ENCODE peak calls at places on chromosome 1, in six cellular contexts. J is MM.1S, V is DND-41, G is HFF-Myc, F is mucosa of descending colon, O is fibroblast of lung. W is an unnamed sample.

GRCh38 chr1:173302366-173302765 is 95.2 kb upstream of the TNFSF4 start:
- DNase-seq in J (no peak), V (no peak), G (no peak), F (no peak), O (no peak), W (no peak)

GRCh38 chr1:225651376-225651871 is 1.5 kb downstream of the ENAH start:
- DNase-seq in J (no peak), V (no peak), G (no peak), F (no peak), O (peak), W (peak)

GRCh38 chr1:16296643-16297042 is 55.6 kb downstream of the FBXO42 start:
- DNase-seq in J (no peak), V (no peak), G (no peak), F (no peak), O (no peak), W (peak)

GRCh38 chr1:200794506-200795065 is 55.9 kb downstream of the CAMSAP2 start:
- DNase-seq in J (no peak), V (no peak), G (no peak), F (no peak), O (no peak), W (no peak)

GRCh38 chr1:165397945-165398344 is 41.4 kb upstream of the LMX1A start:
- DNase-seq in J (no peak), V (no peak), G (peak), F (no peak), O (peak), W (peak)

GRCh38 chr1:156055649-156056048 is 1.1 kb downstream of the LAMTOR2 start:
- DNase-seq in J (no peak), V (no peak), G (no peak), F (no peak), O (no peak), W (no peak)

GRCh38 chr1:24216730-24217129 is 29.6 kb upstream of the IFNLR1 start:
- DNase-seq in J (no peak), V (no peak), G (no peak), F (no peak), O (no peak), W (no peak)

GRCh38 chr1:116496380-116496779 is 74.4 kb downstream of the CD58 start:
- DNase-seq in J (no peak), V (no peak), G (no peak), F (no peak), O (peak), W (peak)

GRCh38 chr1:85394130-85394529 is 70.8 kb downstream of the DDAH1 start:
- DNase-seq in J (no peak), V (no peak), G (no peak), F (no peak), O (no peak), W (no peak)

GRCh38 chr1:148310807-148311206 is 158.7 kb upstream of the NBPF11 start:
- DNase-seq in J (no peak), V (no peak), G (no peak), F (no peak), O (no peak), W (no peak)

GRCh38 chr1:152543808-152544207 is 22.8 kb downstream of the LCE3E start:
- DNase-seq in J (no peak), V (no peak), G (no peak), F (no peak), O (no peak), W (no peak)

GRCh38 chr1:89873757-89874156 is 52.9 kb downstream of the LRRC8D start:
- DNase-seq in J (no peak), V (no peak), G (no peak), F (no peak), O (peak), W (peak)

GRCh38 chr1:46749921-46750404 is 31.0 kb upstream of the EFCAB14 start:
- DNase-seq in J (no peak), V (no peak), G (no peak), F (no peak), O (no peak), W (peak)

GRCh38 chr1:63665824-63666223 is 72.6 kb downstream of the PGM1 start:
- DNase-seq in J (no peak), V (no peak), G (no peak), F (no peak), O (no peak), W (no peak)

GRCh38 chr1:212606734-212607205 is 1.8 kb upstream of the ATF3 start:
- DNase-seq in J (peak), V (no peak), G (no peak), F (peak), O (no peak), W (no peak)

GRCh38 chr1:7149080-7149838 is 364.0 kb downstream of the CAMTA1 start:
- DNase-seq in J (no peak), V (no peak), G (no peak), F (peak), O (peak), W (peak)

GRCh38 chr1:212256404-212256803 is 28.8 kb upstream of the PPP2R5A start:
- DNase-seq in J (no peak), V (peak), G (no peak), F (no peak), O (no peak), W (no peak)

GRCh38 chr1:9413143-9413876 is 120.6 kb downstream of the SPSB1 start:
- DNase-seq in J (peak), V (peak), G (peak), F (peak), O (peak), W (peak)

GRCh38 chr1:6233376-6233775 is 2.4 kb downstream of the ICMT start:
- DNase-seq in J (no peak), V (no peak), G (no peak), F (no peak), O (no peak), W (no peak)

GRCh38 chr1:33361553-33362262 is 40.8 kb upstream of the A3GALT2 start:
- DNase-seq in J (no peak), V (no peak), G (no peak), F (no peak), O (no peak), W (peak)

GRCh38 chr1:230381049-230381467 is 45.1 kb downstream of the PGBD5 start:
- DNase-seq in J (no peak), V (no peak), G (no peak), F (peak), O (no peak), W (no peak)

GRCh38 chr1:184882649-184883303 is 91.5 kb downstream of the NIBAN1 start:
- DNase-seq in J (no peak), V (no peak), G (no peak), F (no peak), O (no peak), W (peak)

GRCh38 chr1:182974792-182975191 is 21.8 kb upstream of the SHCBP1L start:
- DNase-seq in J (no peak), V (no peak), G (no peak), F (no peak), O (no peak), W (no peak)

GRCh38 chr1:201186212-201186611 is 4.4 kb upstream of the IGFN1 start:
- DNase-seq in J (no peak), V (no peak), G (no peak), F (no peak), O (no peak), W (no peak)

GRCh38 chr1:116983112-116983511 is 18.4 kb upstream of the CD101 start:
- DNase-seq in J (no peak), V (no peak), G (no peak), F (no peak), O (no peak), W (no peak)

GRCh38 chr1:185654199-185654951 is 79.8 kb upstream of the HMCN1 start:
- DNase-seq in J (no peak), V (no peak), G (no peak), F (no peak), O (no peak), W (peak)

DNA sequence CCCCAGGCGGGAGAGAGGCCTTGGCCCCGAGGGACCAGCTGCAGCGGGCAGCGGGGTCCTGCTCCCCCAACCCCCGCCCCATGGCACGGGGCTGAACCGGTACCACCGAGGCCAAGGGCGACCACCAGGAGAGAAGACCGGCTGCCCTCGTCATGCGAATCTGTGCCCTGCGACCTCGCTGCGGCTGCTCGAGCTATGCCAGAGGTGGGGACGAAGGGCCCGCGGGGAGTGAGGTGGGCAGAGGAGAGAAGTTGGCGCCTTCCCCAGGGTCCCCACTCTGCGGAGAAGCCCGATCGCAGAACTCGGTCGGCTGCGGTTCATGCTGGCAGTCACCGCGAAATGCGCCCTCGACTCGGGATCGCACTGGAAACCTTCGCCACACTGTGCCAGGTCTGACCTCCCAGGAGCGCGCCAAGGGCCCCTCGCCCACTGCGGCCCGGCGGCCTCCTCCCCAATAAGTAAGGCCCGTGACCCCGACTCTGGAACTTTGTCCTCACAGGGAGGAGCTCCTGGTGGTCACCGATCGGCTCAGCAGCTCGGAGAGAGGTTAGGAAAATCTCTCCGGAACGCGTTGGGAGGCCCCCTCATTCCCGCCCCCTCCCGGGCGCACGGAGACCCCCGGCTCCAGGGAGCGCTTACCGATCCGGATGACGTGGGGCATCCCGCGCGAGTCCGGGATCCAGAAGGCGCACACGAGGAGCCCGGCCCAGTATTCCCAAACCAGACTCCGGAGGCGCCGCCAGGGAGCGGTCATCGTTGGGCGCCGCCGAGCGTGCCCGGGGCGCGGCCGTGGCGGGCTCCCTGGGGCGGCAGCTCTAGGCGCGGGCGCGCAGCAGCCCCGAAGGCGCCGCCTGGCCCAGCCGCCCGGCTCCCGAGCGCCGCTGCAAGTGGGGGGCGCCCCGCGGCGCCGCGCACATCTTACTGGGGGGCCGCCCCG is 692 bp downstream of the GRIK3 start:
- DNase-seq in J (no peak), V (no peak), G (no peak), F (no peak), O (no peak), W (no peak)
- H3K4me3 ChIP-seq in J (no peak), V (no peak), G (no peak), F (no peak), O (no peak), W (no peak)

DNA sequence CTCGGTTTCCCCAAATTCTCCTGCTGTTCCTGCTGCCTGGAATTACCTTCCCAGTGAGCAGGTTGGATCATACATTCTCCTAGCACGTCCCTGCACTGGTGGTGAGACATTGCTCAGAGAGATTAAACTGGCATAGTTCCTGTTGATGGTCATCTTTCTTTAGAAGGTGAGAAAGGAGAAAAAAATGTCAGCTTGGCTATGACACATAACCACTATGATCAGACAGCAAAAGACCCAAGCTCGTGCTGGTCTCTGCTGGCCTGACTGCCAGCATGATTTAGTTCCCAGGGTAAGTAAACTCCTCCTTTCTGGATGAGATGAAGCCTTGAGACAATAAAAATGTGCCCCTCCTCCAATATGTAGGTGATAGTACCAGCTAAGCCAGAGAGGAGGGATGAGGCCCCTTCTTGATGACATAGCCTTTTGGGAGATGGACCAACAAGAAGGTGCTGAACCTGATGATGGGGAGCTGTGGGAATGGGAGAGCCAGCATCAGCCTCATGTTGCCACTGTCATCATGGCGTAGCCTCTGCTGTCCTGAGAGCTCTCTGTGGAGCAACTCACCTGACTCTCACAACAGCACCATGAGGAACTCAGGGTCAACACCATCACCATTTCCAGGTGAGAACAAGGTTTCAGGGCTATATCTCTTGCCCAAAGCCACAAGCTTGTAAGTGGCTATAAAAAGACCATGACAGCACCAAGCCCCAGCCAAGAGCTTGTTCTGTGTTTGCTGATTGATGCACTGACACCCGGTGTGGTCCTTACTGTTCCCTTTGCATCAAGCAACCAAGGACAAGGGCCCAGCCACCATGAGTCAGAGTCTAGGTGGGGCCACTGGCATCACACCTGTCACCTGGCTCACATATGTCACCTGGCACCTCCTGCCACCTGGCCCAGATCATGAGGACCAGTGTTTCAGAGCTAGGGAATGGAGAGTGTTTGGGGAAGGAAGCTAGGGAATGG is 200.0 kb downstream of the MATN1 start:
- DNase-seq in J (no peak), V (no peak), G (no peak), F (no peak), O (peak), W (peak)
- TF ChIP-seq CTCF in J (no peak), V (no peak), G (no peak), F (no peak), O (no peak), W (no peak)

DNA sequence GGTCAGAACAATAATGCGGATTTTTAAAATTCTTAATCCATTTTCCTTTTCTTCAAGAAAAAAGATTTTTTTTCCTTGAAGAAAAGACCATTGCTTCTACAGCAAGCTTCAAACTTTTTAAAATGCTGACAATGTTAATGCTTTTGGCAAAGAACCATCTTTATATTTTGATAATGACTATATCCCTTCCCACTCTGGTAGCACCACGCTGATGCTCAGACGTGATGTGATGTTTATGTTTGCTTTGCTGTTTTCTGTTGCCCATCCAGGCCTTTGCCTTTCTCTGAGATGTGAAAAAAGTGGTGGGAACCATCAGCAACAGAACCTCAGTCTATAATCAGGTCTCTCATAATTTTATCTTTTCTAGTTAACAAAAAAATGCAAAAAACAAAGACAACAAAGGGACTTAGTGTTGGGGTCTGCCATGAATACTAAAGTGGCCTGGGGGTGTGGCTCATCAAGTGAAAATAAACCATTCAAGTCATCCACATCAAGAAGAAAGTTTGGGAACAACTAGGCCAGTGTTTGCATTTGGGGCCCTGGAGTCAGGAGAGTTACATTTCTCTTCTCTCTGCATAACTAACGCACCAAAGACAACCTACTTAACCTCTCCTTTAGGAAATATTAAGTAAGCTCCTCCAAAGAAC is 244.6 kb upstream of the DMRTA2 start:
- DNase-seq in J (no peak), V (no peak), G (no peak), F (no peak), O (peak), W (no peak)
- H3K4me3 ChIP-seq in J (no peak), V (no peak), G (no peak), F (no peak), O (no peak), W (no peak)

GRCh38 chr1:233114159-233114558 is 163.7 kb downstream of the NTPCR start:
- DNase-seq in J (no peak), V (no peak), G (no peak), F (no peak), O (peak), W (peak)
- TF ChIP-seq CTCF in J (no peak), V (no peak), G (no peak), F (no peak), O (no peak), W (no peak)

DNA sequence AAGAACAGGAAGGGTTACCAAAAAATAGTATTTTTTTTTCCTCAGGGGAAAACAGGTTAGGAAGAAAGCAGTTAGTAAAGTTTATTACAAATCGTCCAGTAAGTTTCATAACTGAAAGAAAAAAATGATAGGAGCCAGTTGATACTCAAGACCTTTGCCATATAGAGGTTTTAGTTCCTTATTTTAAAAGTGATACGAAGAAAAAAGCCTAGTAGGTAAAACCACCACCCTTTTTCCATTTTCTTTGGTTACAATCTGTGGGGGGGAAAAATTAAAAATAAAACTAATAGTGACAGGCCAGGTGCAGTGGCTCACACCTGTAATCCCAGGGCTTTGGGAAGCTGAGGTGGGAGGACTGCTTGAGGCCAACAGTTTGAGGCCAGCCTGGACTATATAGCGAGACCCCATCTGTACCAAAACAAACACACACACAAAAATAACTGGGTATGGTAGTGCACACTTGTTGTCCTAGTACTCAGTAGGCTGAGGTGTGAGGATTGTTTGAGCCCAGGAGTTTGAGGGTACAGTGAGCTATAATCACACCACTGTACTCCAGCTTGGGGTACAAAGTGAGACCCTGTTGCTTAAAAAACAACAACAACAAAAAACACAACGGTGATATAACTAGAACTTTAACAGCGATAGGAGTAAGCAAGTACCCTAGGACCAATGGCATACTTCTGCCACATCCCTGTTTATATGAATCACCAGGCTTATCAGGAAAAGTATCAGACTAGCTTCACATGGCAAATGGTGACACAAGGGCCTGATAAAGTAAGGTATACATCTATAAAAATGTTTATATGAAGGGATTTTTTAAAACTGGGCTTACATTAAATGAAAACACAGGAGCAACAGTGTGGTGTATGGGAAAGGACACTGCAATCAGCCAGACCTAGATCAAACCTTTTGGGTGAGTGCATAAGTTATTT is 5.4 kb downstream of the TMEM59 start:
- DNase-seq in J (peak), V (no peak), G (no peak), F (no peak), O (no peak), W (no peak)
- H3K4me3 ChIP-seq in J (peak), V (no peak), G (no peak), F (no peak), O (no peak), W (no peak)

DNA sequence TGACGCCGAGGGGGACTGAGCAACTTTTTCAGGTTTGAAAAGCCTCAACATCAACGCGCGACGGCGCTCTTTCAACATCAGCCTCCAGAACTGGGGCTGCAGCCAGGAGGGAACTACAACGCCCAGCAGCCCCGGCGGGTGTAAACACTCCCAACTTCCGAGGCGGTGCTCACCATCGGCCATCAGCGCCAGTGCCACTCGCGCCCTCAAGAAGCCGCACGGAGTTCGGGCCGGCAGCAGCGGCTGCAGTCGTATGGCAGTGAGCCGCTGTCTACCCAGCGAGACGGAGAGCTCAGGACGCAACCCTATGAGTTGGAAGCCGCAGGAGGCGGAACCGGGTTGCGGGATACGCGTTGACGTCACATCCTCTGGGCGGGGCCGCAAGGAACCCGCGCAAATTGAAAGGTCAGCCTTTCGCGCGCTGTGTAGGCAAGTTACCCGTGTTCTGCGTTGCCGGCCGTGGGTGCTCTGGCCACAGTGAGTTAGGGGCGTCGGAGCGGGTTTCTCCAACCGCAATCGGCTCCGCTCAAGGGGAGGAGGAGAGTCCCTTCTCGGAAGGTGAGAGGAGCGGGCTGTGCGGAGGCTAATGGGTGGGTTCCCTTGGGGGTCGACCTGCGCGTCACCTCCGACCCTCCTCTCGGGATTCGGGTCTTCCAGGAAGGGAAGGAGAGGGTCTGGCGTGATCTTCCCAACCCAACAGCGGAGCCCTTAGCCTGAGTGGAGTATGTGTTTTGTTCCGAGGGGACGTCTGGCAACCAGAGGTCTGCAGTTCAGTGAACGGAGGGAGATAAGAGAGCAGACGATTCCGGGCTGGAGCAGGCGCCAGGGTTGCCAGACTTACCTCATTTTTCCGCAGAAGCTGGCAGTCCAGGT is at the start of gene EXO1:
- DNase-seq in J (peak), V (peak), G (peak), F (peak), O (peak), W (peak)
- TF ChIP-seq CTCF in J (peak), V (peak), G (peak), F (no peak), O (peak), W (peak)

W was measured in fibroblast of pulmonary artery.